ENCODE peak calls at places on chromosome 13, in five cellular contexts. D is pancreas; O is Peyer's patch; G is heart left ventricle; I is CD8-positive, alpha-beta T cell. R is an unnamed sample. For H3K27me3 and H3K4me1, the result is how much of the 10 kb centered on the place peaks cover.

GRCh38 chr13:42899266-42899665 is 92.8 kb downstream of the EPSTI1 start:
- DNase-seq in D (no peak), O (no peak), G (no peak), I (no peak), R (no peak)

GRCh38 chr13:79642596-79642995 is 161.6 kb downstream of the NDFIP2 start:
- DNase-seq in D (no peak), O (no peak), G (no peak), I (no peak), R (no peak)

GRCh38 chr13:64074989-64075474 is 2659.4 kb upstream of the PCDH20 start:
- DNase-seq in D (no peak), O (no peak), G (no peak), I (no peak), R (no peak)

GRCh38 chr13:33125821-33126570 is 109.8 kb downstream of the KL start:
- DNase-seq in D (peak), O (peak), G (peak), I (no peak), R (no peak)

GRCh38 chr13:44218501-44219240 is 155.0 kb upstream of the SERP2 start:
- DNase-seq in D (peak), O (peak), G (peak), I (no peak), R (no peak)

GRCh38 chr13:77323858-77324257 is 3.0 kb downstream of the MYCBP2 start:
- DNase-seq in D (no peak), O (no peak), G (no peak), I (no peak), R (no peak)

GRCh38 chr13:85170372-85170771 is 628.8 kb downstream of the SLITRK6 start:
- DNase-seq in D (no peak), O (no peak), G (no peak), I (no peak), R (no peak)

GRCh38 chr13:42876270-42876714 is 94.9 kb downstream of the FAM216B start:
- DNase-seq in D (no peak), O (no peak), G (no peak), I (no peak), R (no peak)

GRCh38 chr13:91058066-91058465 is 289.4 kb upstream of the MIR17HG start:
- DNase-seq in D (no peak), O (no peak), G (no peak), I (no peak), R (no peak)

GRCh38 chr13:95301135-95301946 is at the start of gene ABCC4:
- DNase-seq in D (peak), O (peak), G (peak), I (peak), R (peak)

GRCh38 chr13:108797354-108797753 is 167.9 kb downstream of the MYO16 start:
- DNase-seq in D (no peak), O (no peak), G (no peak), I (no peak), R (no peak)

GRCh38 chr13:24035411-24035810 is 125.1 kb upstream of the SPATA13 start:
- DNase-seq in D (no peak), O (no peak), G (no peak), I (no peak), R (no peak)

GRCh38 chr13:44104969-44105368 is 225.3 kb downstream of the LACC1 start:
- DNase-seq in D (no peak), O (peak), G (no peak), I (no peak), R (no peak)

GRCh38 chr13:73189766-73190165 is 131.0 kb downstream of the KLF5 start:
- DNase-seq in D (no peak), O (no peak), G (no peak), I (no peak), R (no peak)

GRCh38 chr13:49124693-49125304 is 95.3 kb upstream of the MLNR start:
- DNase-seq in D (no peak), O (no peak), G (no peak), I (no peak), R (no peak)

GRCh38 chr13:31722684-31723083 is 16.6 kb upstream of the RXFP2 start:
- DNase-seq in D (no peak), O (no peak), G (no peak), I (no peak), R (no peak)

GRCh38 chr13:74114202-74114601 is 20.0 kb downstream of the KLF12 start:
- DNase-seq in D (no peak), O (no peak), G (no peak), I (no peak), R (no peak)

GRCh38 chr13:33185853-33186252 is 99.7 kb downstream of the STARD13 start:
- DNase-seq in D (no peak), O (no peak), G (no peak), I (no peak), R (no peak)

GRCh38 chr13:45331981-45332830 is 8.8 kb downstream of the TPT1 start:
- DNase-seq in D (no peak), O (no peak), G (peak), I (no peak), R (no peak)

GRCh38 chr13:45332831-45333219 is 8.2 kb downstream of the TPT1 start:
- DNase-seq in D (no peak), O (no peak), G (no peak), I (no peak), R (no peak)

GRCh38 chr13:45328661-45329105 is 12.3 kb downstream of the TPT1 start:
- DNase-seq in D (no peak), O (no peak), G (no peak), I (no peak), R (no peak)

GRCh38 chr13:45333251-45333972 is 7.6 kb downstream of the TPT1 start:
- DNase-seq in D (no peak), O (no peak), G (no peak), I (no peak), R (no peak)

GRCh38 chr13:45331123-45331619 is 9.8 kb downstream of the TPT1 start:
- DNase-seq in D (no peak), O (no peak), G (no peak), I (no peak), R (no peak)
- H3K27me3 ChIP-seq in D (under half), O (under half), G (under half), I (under half), R (under half)

GRCh38 chr13:98321356-98321755 is 144.3 kb upstream of the RNF113B start:
- DNase-seq in D (no peak), O (no peak), G (no peak), I (no peak), R (no peak)

GRCh38 chr13:98326274-98326673 is 149.2 kb upstream of the RNF113B start:
- DNase-seq in D (no peak), O (no peak), G (no peak), I (no peak), R (no peak)

GRCh38 chr13:98322091-98322718 is 145.1 kb upstream of the RNF113B start:
- DNase-seq in D (no peak), O (no peak), G (no peak), I (no peak), R (no peak)

GRCh38 chr13:98325724-98326123 is 148.7 kb upstream of the RNF113B start:
- DNase-seq in D (no peak), O (no peak), G (no peak), I (no peak), R (no peak)

GRCh38 chr13:98324105-98324504 is 147.0 kb upstream of the RNF113B start:
- DNase-seq in D (no peak), O (no peak), G (no peak), I (no peak), R (no peak)
- H3K27ac ChIP-seq in D (no peak), O (no peak), G (no peak), I (no peak), R (no peak)

GRCh38 chr13:51422484-51422883 is 30.4 kb downstream of the INTS6 start:
- DNase-seq in D (no peak), O (no peak), G (no peak), I (no peak), R (no peak)
- H3K4me1 ChIP-seq in D (half or more), O (under half), G (under half), I (half or more), R (under half)

DNA sequence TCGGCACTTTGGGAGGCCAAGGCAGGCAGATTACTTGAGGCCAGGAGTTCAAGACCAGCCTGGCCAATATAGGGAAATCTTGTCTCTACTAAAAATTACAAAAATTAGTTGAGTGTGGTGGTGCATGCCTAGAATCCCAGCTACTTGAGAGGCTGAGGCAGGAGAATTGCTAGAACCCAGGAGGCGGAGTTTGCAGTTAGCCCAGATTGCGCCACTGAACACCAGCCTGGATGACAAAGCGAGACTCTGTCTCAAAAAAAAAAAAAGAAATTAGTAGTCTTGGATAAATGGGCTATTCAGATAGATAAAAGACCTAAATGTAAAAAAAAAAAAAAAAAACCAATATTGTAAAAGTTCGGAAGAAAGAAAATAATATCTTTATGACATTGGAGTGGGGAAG is 26.8 kb upstream of the RNASEH2B start:
- DNase-seq in D (no peak), O (no peak), G (no peak), I (no peak), R (no peak)
- H3K27me3 ChIP-seq in D (under half), O (under half), G (under half), I (under half), R (under half)

GRCh38 chr13:110109910-110110309 is 197.0 kb downstream of the COL4A1 start:
- DNase-seq in D (no peak), O (no peak), G (peak), I (no peak), R (no peak)
- H3K27ac ChIP-seq in D (no peak), O (no peak), G (peak), I (no peak), R (no peak)

GRCh38 chr13:113819731-113820715 is 43.9 kb downstream of the GAS6 start:
- DNase-seq in D (no peak), O (no peak), G (no peak), I (no peak), R (no peak)
- H3K4me1 ChIP-seq in D (under half), O (under half), G (half or more), I (under half), R (under half)

GRCh38 chr13:51234676-51235075 is 12.5 kb downstream of the FAM124A start:
- DNase-seq in D (no peak), O (no peak), G (no peak), I (no peak), R (no peak)
- H3K27me3 ChIP-seq in D (under half), O (under half), G (under half), I (under half), R (under half)

DNA sequence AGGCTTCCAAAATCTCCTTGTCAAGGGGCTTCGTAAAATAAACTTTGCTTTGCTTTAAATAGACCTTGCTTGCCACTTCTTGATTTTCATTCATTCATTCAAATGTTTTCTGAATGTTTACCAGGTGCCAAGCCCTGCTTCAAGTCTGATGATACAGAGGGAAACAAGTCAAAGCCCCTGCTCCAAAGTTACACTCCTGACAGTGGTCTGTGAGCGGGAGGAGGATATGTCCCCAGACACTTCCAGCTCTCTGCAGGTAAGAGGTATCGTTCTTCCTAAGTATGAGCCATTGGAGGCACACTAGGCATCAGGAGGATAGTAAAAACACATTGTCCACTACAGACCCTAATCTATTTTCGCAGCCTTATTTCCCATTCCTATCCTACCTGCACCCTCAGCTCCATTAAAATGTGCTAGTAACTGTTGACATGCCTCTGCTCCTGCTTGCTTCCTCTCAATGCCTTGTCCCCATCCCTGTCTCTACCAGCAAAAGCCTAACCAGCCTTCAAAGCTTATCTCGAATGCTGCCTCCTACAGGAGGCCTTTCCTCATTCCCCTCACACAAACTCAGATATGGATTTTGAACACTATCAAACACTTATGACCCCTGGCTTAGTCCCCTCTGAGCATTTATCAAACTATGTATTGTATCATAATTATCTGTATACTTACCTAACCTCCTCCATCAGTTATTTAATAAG is 6.2 kb upstream of the WBP4 start:
- DNase-seq in D (no peak), O (no peak), G (no peak), I (no peak), R (no peak)
- H3K27ac ChIP-seq in D (no peak), O (peak), G (no peak), I (no peak), R (no peak)

R was measured in effector memory CD4-positive, alpha-beta T cell.